ENCODE peak calls at places on chromosomes 7 and 10, in six cellular contexts. U is activated naive CD4-positive, alpha-beta T cell treated with Interleukin-2 at 50 U/mL for 16 hours; Z is HuH-7; I is A673; O is naive thymus-derived CD8-positive, alpha-beta T cell; Q is GM06990. W is an unnamed sample.

GRCh38 chr10:98431016-98431415 is 15.7 kb downstream of the HPS1 start:
- DNase-seq in U (no peak), Z (no peak), I (no peak), O (no peak), Q (no peak), W (no peak)

GRCh38 chr7:77348371-77348813 is 67.8 kb downstream of the GSAP start:
- DNase-seq in U (no peak), Z (no peak), I (no peak), O (no peak), Q (no peak), W (no peak)

GRCh38 chr10:10128387-10128786 is 889.3 kb upstream of the CELF2 start:
- DNase-seq in U (no peak), Z (no peak), I (no peak), O (no peak), Q (no peak), W (no peak)

GRCh38 chr7:109793-110556 is 82.4 kb upstream of the FAM20C start:
- DNase-seq in U (no peak), Z (no peak), I (no peak), O (no peak), Q (no peak), W (no peak)

GRCh38 chr10:80471715-80472233 is 17.7 kb downstream of the TSPAN14 start:
- DNase-seq in U (peak; percentile 64), Z (no peak), I (no peak), O (no peak), Q (peak; percentile 73), W (no peak)

GRCh38 chr10:125521721-125522680 is 161.0 kb downstream of the TEX36 start:
- DNase-seq in U (no peak), Z (peak; percentile 67), I (peak; percentile 69), O (no peak), Q (peak; percentile 36), W (no peak)

GRCh38 chr7:135833642-135834041 is 85.0 kb upstream of the FAM180A start:
- DNase-seq in U (no peak), Z (no peak), I (no peak), O (no peak), Q (no peak), W (no peak)

GRCh38 chr10:118161434-118161833 is 114.7 kb upstream of the RAB11FIP2 start:
- DNase-seq in U (no peak), Z (no peak), I (no peak), O (no peak), Q (no peak), W (no peak)

GRCh38 chr10:12635127-12635541 is 285.8 kb downstream of the CAMK1D start:
- DNase-seq in U (peak; percentile 29), Z (no peak), I (no peak), O (peak; percentile 31), Q (no peak), W (no peak)

GRCh38 chr7:118185163-118185860 is 1.3 kb downstream of the LSM8 start:
- DNase-seq in U (no peak), Z (no peak), I (peak; percentile 20), O (no peak), Q (no peak), W (no peak)

GRCh38 chr10:69324583-69324982 is 46.3 kb downstream of the HK1 start:
- DNase-seq in U (no peak), Z (no peak), I (no peak), O (no peak), Q (no peak), W (peak; percentile 27)

GRCh38 chr7:97555845-97556431 is 175.9 kb upstream of the TAC1 start:
- DNase-seq in U (no peak), Z (no peak), I (no peak), O (no peak), Q (no peak), W (no peak)

GRCh38 chr10:43140414-43140813 is 2.2 kb downstream of the CSGALNACT2 start:
- DNase-seq in U (no peak), Z (no peak), I (no peak), O (no peak), Q (peak; percentile 46), W (no peak)

GRCh38 chr7:98418636-98419315 is 17.9 kb upstream of the BAIAP2L1 start:
- DNase-seq in U (peak; percentile 46), Z (peak; percentile 84), I (peak; percentile 47), O (no peak), Q (no peak), W (no peak)

GRCh38 chr7:159015081-159015893 is 129.4 kb downstream of the VIPR2 start:
- DNase-seq in U (no peak), Z (no peak), I (no peak), O (no peak), Q (no peak), W (peak; percentile 15)

GRCh38 chr10:1696106-1696505 is 41.2 kb downstream of the ADARB2 start:
- DNase-seq in U (no peak), Z (no peak), I (no peak), O (no peak), Q (no peak), W (no peak)

GRCh38 chr7:87785368-87785995 is 90.7 kb downstream of the SLC25A40 start:
- DNase-seq in U (no peak), Z (no peak), I (no peak), O (no peak), Q (no peak), W (no peak)

GRCh38 chr7:99473315-99473596 is 566 bp downstream of the ZNF789 start:
- DNase-seq in U (no peak), Z (peak; percentile 64), I (peak; percentile 63), O (no peak), Q (no peak), W (no peak)

GRCh38 chr10:74490551-74490950 is 335.8 kb upstream of the KAT6B start:
- DNase-seq in U (no peak), Z (peak; percentile 0), I (no peak), O (no peak), Q (no peak), W (no peak)

GRCh38 chr7:81308643-81309354 is 389.9 kb upstream of the SEMA3C start:
- DNase-seq in U (no peak), Z (no peak), I (peak; percentile 88), O (no peak), Q (no peak), W (no peak)

GRCh38 chr10:132027423-132027983 is 38.2 kb upstream of the JAKMIP3 start:
- DNase-seq in U (no peak), Z (no peak), I (no peak), O (no peak), Q (no peak), W (no peak)

GRCh38 chr10:22713853-22714523 is 390 bp downstream of the PIP4K2A start:
- DNase-seq in U (peak; percentile 45), Z (peak; percentile 55), I (peak; percentile 22), O (no peak), Q (no peak), W (no peak)

GRCh38 chr7:82384051-82384464 is 59.5 kb downstream of the CACNA2D1 start:
- DNase-seq in U (no peak), Z (no peak), I (no peak), O (no peak), Q (peak; percentile 64), W (no peak)

GRCh38 chr7:37211097-37211496 is 237.6 kb downstream of the ELMO1 start:
- DNase-seq in U (no peak), Z (no peak), I (no peak), O (no peak), Q (no peak), W (no peak)

GRCh38 chr10:7561216-7561893 is 105.4 kb downstream of the ITIH5 start:
- DNase-seq in U (no peak), Z (no peak), I (no peak), O (no peak), Q (no peak), W (no peak)

GRCh38 chr7:131547589-131547988 is 8.8 kb downstream of the PODXL start:
- DNase-seq in U (no peak), Z (no peak), I (no peak), O (no peak), Q (no peak), W (no peak)

GRCh38 chr10:3861785-3862184 is 76.8 kb upstream of the KLF6 start:
- DNase-seq in U (no peak), Z (no peak), I (peak; percentile 18), O (no peak), Q (no peak), W (no peak)

W was measured in NCI-H510A treated with DMSO at 0.1 percent for 48 hours.